ENCODE peak calls at places on chromosome 10, in ten cellular contexts. Q is PC-3, G is tibial artery, D is heart right ventricle, L is AG04450, C is cardiac fibroblast, I is stomach, O is LNCaP clone FGC, P is adrenal gland, N is HCT116. F is an unnamed sample.

GRCh38 chr10:60521974-60522405 is 132.3 kb upstream of the ANK3 start:
- DNase-seq in Q (peak), G (no peak), D (no peak), L (no peak), C (peak), I (no peak), O (no peak), P (no peak), N (no peak), F (no peak)

GRCh38 chr10:121788717-121789116 is 139.1 kb downstream of the ATE1 start:
- DNase-seq in Q (no peak), G (no peak), D (no peak), L (no peak), C (no peak), I (no peak), O (no peak), P (no peak), N (no peak), F (no peak)

GRCh38 chr10:691216-691615 is 1.7 kb upstream of the DIP2C start:
- DNase-seq in Q (no peak), G (no peak), D (no peak), L (no peak), C (no peak), I (no peak), O (no peak), P (no peak), N (no peak), F (no peak)

GRCh38 chr10:22427890-22428571 is 82.7 kb downstream of the SPAG6 start:
- DNase-seq in Q (peak), G (no peak), D (no peak), L (peak), C (peak), I (no peak), O (peak), P (no peak), N (peak), F (no peak)

GRCh38 chr10:29807407-29807806 is 172.6 kb upstream of the SVIL start:
- DNase-seq in Q (peak), G (no peak), D (no peak), L (no peak), C (peak), I (no peak), O (no peak), P (no peak), N (no peak), F (no peak)

GRCh38 chr10:43407148-43407575 is 1.8 kb downstream of the HNRNPF start:
- DNase-seq in Q (peak), G (peak), D (peak), L (no peak), C (peak), I (peak), O (no peak), P (peak), N (no peak), F (peak)

GRCh38 chr10:1933215-1933614 is 195.9 kb upstream of the ADARB2 start:
- DNase-seq in Q (no peak), G (no peak), D (no peak), L (no peak), C (no peak), I (no peak), O (no peak), P (no peak), N (no peak), F (no peak)

GRCh38 chr10:23538968-23539367 is 100.1 kb downstream of the OTUD1 start:
- DNase-seq in Q (no peak), G (no peak), D (no peak), L (no peak), C (no peak), I (no peak), O (no peak), P (no peak), N (no peak), F (no peak)

GRCh38 chr10:132506711-132507466 is 30.7 kb upstream of the INPP5A start:
- DNase-seq in Q (peak), G (peak), D (no peak), L (no peak), C (peak), I (peak), O (peak), P (no peak), N (no peak), F (peak)

GRCh38 chr10:112520864-112521263 is 73.8 kb downstream of the VTI1A start:
- DNase-seq in Q (no peak), G (no peak), D (no peak), L (no peak), C (no peak), I (no peak), O (no peak), P (no peak), N (no peak), F (no peak)

GRCh38 chr10:14649739-14650138 is 125.0 kb downstream of the FAM107B start:
- DNase-seq in Q (no peak), G (no peak), D (no peak), L (no peak), C (no peak), I (no peak), O (no peak), P (no peak), N (no peak), F (no peak)

GRCh38 chr10:359093-359492 is 223.8 kb downstream of the ZMYND11 start:
- DNase-seq in Q (no peak), G (no peak), D (no peak), L (no peak), C (no peak), I (no peak), O (no peak), P (no peak), N (no peak), F (no peak)

GRCh38 chr10:122746408-122746807 is 46.8 kb upstream of the C10orf120 start:
- DNase-seq in Q (no peak), G (no peak), D (no peak), L (no peak), C (no peak), I (no peak), O (no peak), P (no peak), N (no peak), F (no peak)

GRCh38 chr10:58969578-58969977 is 206.9 kb upstream of the PHYHIPL start:
- DNase-seq in Q (no peak), G (no peak), D (no peak), L (no peak), C (peak), I (no peak), O (no peak), P (no peak), N (no peak), F (no peak)

GRCh38 chr10:46992794-46993552 is 81.7 kb downstream of the PTPN20 start:
- DNase-seq in Q (peak), G (peak), D (peak), L (no peak), C (peak), I (no peak), O (peak), P (no peak), N (peak), F (peak)

GRCh38 chr10:58439632-58440364 is 54.6 kb downstream of the TFAM start:
- DNase-seq in Q (no peak), G (no peak), D (no peak), L (no peak), C (no peak), I (no peak), O (no peak), P (no peak), N (no peak), F (no peak)

GRCh38 chr10:97356318-97356914 is 21.9 kb upstream of the FRAT2 start:
- DNase-seq in Q (no peak), G (no peak), D (no peak), L (no peak), C (no peak), I (no peak), O (no peak), P (no peak), N (no peak), F (no peak)

DNA sequence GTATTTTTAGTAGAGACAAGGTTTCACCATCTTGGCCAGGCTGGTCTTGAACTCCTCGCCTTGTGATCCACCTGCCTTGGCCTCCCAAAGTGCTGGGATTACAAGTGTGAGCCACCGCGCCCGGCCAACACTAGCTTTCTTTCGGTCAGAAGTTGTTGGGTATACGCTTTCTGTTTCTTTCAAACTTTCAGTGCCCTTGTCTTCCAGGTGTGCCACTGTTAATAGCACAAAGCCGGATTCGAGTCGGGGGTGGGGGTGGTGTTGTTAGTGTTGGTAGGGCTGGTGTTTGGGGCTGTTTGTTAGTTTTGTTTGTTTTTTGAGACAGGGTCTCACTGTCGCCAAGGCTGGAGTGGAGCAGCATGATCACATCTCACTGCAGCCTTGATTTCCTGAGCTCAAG is 33.8 kb upstream of the NANOS1 start:
- DNase-seq in Q (no peak), G (no peak), D (no peak), L (no peak), C (no peak), I (no peak), O (no peak), P (no peak), N (no peak), F (no peak)
- H3K4me3 ChIP-seq in Q (no peak), G (no peak), D (no peak), L (no peak), C (no peak), I (no peak), O (no peak), P (no peak), N (no peak), F (no peak)

GRCh38 chr10:4541292-4541691 is 284.7 kb upstream of the AKR1E2 start:
- DNase-seq in Q (peak), G (peak), D (no peak), L (peak), C (peak), I (peak), O (peak), P (no peak), N (peak), F (no peak)
- TF ChIP-seq CTCF in Q (peak), G (peak), D (no peak), L (peak), C (peak), I (no peak), O (peak), P (no peak), N (no peak), F (no peak)

DNA sequence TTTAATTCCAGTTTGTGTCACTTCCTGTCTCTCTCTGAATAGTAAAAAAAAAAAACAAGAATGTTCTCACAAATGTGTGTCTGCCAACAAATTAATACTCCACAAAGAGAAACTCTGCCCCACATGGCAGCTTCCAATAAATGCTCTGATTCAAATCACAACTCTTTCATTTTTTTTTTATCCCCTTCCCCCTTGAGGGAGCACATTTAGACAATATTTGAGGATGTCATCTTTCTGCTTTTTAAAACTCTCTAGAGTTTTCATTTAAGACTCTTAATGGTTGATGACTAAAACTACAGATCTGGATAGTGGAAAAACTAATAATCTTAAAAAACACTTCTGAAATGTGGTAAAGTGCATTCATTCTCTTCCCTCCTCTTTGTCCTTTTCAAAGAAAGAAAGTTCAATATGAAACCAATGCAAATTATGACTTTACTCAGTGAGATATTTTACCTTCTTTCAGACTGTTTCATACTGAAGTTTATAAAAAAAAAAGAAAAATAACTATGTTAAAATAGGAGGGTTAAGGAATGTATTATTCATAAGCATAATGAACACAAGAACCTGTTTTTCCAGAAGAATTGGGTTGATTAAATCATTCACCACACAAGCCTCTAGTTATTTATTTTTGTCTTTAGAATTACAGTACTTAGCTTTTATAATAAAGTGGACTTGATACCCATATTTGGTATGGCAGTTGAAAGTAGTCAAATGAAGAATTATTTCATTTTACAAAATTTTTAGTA is 42.4 kb downstream of the ARID5B start:
- DNase-seq in Q (peak), G (no peak), D (no peak), L (no peak), C (peak), I (no peak), O (peak), P (no peak), N (no peak), F (no peak)
- H3K4me3 ChIP-seq in Q (peak), G (peak), D (peak), L (no peak), C (no peak), I (no peak), O (peak), P (no peak), N (no peak), F (peak)

GRCh38 chr10:89245802-89246201 is 5.8 kb downstream of the LIPA start:
- DNase-seq in Q (no peak), G (no peak), D (no peak), L (no peak), C (no peak), I (no peak), O (no peak), P (no peak), N (no peak), F (no peak)
- TF ChIP-seq CTCF in Q (no peak), G (no peak), D (no peak), L (no peak), C (no peak), I (no peak), O (no peak), P (no peak), N (no peak), F (no peak)

DNA sequence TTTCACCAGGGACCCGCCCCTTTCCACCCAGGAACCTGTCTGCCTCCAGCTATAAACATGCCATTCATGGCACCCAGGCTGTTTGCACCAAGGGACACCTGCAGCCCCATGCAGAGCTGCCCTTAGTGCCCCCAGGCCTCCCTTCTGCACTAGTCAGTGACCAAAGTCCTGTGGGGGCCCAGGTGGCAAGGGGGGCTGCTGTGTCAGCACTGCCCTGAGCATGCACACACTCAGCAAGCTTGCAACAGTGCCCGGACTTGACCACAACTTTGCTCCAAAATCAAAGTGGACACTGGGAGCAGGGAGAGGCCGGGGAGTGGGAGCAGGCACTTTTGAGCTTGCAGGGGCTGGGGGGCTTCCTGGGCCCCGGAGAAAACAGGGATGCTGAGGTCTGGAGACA is 192.9 kb upstream of the MBL2 start:
- DNase-seq in Q (no peak), G (no peak), D (no peak), L (no peak), C (no peak), I (no peak), O (no peak), P (no peak), N (no peak), F (no peak)
- H3K4me3 ChIP-seq in Q (no peak), G (no peak), D (no peak), L (no peak), C (no peak), I (no peak), O (no peak), P (no peak), N (no peak), F (no peak)

GRCh38 chr10:51527806-51528205 is 171.6 kb downstream of the CSTF2T start:
- DNase-seq in Q (no peak), G (no peak), D (no peak), L (no peak), C (peak), I (no peak), O (no peak), P (no peak), N (no peak), F (no peak)

GRCh38 chr10:51521605-51522004 is 177.8 kb downstream of the CSTF2T start:
- DNase-seq in Q (no peak), G (no peak), D (no peak), L (no peak), C (no peak), I (no peak), O (no peak), P (no peak), N (no peak), F (no peak)

GRCh38 chr10:51522858-51523257 is 176.5 kb downstream of the CSTF2T start:
- DNase-seq in Q (no peak), G (no peak), D (no peak), L (no peak), C (no peak), I (no peak), O (no peak), P (no peak), N (no peak), F (no peak)

GRCh38 chr10:51524041-51524440 is 175.4 kb downstream of the CSTF2T start:
- DNase-seq in Q (peak), G (no peak), D (no peak), L (peak), C (peak), I (no peak), O (no peak), P (no peak), N (no peak), F (no peak)

DNA sequence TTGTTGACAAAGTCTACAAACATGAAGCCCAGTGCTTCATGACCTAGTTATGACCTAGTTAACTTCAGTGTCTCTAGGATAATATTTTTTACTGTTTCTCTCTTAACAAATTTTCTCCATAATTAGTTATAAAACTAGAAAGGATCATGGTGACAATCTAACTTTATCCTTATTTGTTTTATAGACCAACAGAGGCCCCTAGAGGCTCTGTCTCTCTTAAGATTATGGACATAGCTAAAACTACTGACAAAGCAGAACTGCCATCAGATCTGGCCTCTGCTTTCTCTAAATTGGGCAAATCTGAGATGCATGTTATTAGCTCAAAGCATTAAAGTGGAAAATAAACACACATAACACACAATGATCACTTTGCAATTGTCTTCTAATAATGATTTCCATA is 176.0 kb downstream of the CSTF2T start:
- DNase-seq in Q (no peak), G (no peak), D (no peak), L (no peak), C (no peak), I (no peak), O (no peak), P (no peak), N (no peak), F (no peak)
- TF ChIP-seq CTCF in Q (peak), G (no peak), D (no peak), L (no peak), C (no peak), I (no peak), O (no peak), P (no peak), N (no peak), F (no peak)

DNA sequence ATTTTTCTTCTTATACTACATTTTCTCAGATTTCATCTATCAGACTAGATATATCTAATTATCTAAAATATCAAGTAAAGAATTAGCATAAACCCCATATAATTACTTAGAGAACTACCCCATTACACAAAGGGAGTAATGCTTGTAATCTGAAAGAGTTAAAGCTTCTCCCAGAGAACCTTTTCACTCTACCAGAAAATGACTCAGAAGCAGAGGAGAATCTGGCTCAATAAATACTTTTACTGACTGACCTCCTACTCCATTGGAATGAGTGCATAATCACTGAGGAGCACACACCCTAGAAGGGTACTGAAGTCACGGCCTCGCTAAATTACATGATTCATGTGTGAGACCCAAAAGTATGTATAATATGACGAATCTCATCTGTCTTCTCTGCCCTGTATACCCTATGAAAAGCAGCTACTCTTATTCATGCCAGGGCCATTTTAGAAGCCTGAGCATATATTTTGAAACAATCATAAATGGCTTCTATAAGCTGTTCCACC is 32.8 kb downstream of the DNMBP start:
- DNase-seq in Q (peak), G (peak), D (no peak), L (peak), C (peak), I (no peak), O (no peak), P (no peak), N (peak), F (no peak)
- H3K4me3 ChIP-seq in Q (no peak), G (no peak), D (no peak), L (peak), C (peak), I (no peak), O (no peak), P (no peak), N (peak), F (peak)

GRCh38 chr10:45375101-45375500 is 1.1 kb downstream of the ALOX5 start:
- DNase-seq in Q (no peak), G (no peak), D (no peak), L (no peak), C (no peak), I (no peak), O (no peak), P (no peak), N (no peak), F (no peak)
- TF ChIP-seq CTCF in Q (no peak), G (no peak), D (no peak), L (no peak), C (no peak), I (no peak), O (no peak), P (no peak), N (no peak), F (no peak)

GRCh38 chr10:37732685-37733084 is 124.7 kb downstream of the ZNF248 start:
- DNase-seq in Q (peak), G (no peak), D (no peak), L (no peak), C (no peak), I (no peak), O (no peak), P (no peak), N (no peak), F (no peak)

GRCh38 chr10:37728830-37729229 is 128.6 kb downstream of the ZNF248 start:
- DNase-seq in Q (no peak), G (no peak), D (no peak), L (no peak), C (no peak), I (no peak), O (no peak), P (no peak), N (no peak), F (no peak)

DNA sequence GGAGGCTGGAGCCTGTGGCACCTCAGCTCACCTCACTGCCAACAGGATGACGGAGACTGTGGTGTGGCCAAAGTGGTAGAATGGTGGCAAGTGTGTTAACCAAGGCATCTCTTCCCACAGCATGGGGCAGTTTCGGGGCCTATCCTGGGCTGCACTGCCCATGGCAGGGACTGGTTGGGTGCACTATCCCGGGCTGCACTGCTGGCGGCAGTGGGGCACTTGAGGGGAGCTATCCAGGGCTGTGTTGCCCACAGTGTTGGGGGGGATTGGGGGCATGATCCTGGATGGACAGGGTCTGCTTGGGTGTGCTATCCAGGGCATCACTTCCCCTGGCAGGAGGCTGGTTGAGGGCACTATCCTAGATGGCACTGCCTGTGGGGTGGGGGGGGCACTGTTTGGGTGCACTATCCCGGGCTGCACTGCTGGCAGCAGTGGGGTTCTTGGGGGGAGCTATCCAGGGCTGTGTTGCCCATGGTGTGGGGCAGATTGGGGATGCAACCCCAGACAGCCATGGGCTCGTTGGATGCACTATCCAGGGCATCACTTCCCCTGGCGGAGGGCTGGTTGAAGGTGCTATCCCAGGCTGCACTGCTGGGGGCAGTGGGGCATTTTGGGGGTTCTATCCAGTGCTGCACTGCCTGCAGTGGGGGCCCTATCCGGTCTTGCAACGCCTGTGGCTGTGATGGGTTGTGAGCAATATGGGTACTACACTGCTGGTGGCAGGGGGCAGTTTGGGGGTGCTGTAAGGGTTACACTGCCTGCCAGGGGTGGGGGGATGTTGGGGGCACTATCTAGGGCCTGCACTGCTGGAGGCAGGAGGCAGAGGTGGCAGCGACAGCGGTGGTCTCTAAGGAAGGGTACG is 129.7 kb downstream of the ZNF248 start:
- DNase-seq in Q (no peak), G (no peak), D (no peak), L (no peak), C (no peak), I (no peak), O (no peak), P (no peak), N (no peak), F (no peak)
- H3K4me3 ChIP-seq in Q (no peak), G (no peak), D (no peak), L (no peak), C (no peak), I (no peak), O (no peak), P (no peak), N (no peak), F (no peak)